ENCODE peak calls at places on chromosome 9, in five cellular contexts. Y, J, H, Z and B are unnamed samples.

GRCh38 chr9:96061293-96061987 is 185.9 kb downstream of the ERCC6L2 start:
- DNase-seq in Y (peak; percentile 42), J (peak; percentile 23), H (no peak), Z (no peak), B (peak; percentile 29)

GRCh38 chr9:108271646-108272349 is 584.0 kb downstream of the ACTL7B start:
- DNase-seq in Y (no peak), J (peak; percentile 51), H (no peak), Z (no peak), B (no peak)

GRCh38 chr9:114969269-114969668 is 38.9 kb upstream of the TNFSF8 start:
- DNase-seq in Y (no peak), J (peak; percentile 15), H (no peak), Z (no peak), B (no peak)

GRCh38 chr9:6000955-6001354 is 14.5 kb downstream of the RANBP6 start:
- DNase-seq in Y (no peak), J (no peak), H (no peak), Z (no peak), B (no peak)

GRCh38 chr9:16501098-16501663 is 369.3 kb downstream of the BNC2 start:
- DNase-seq in Y (no peak), J (peak; percentile 84), H (no peak), Z (no peak), B (no peak)

GRCh38 chr9:74570879-74571512 is 73.9 kb downstream of the RORB start:
- DNase-seq in Y (peak; percentile 18), J (peak; percentile 50), H (no peak), Z (no peak), B (no peak)

GRCh38 chr9:96050048-96050875 is 174.8 kb downstream of the ERCC6L2 start:
- DNase-seq in Y (no peak), J (no peak), H (no peak), Z (no peak), B (no peak)

GRCh38 chr9:13364271-13364670 is 84.8 kb upstream of the MPDZ start:
- DNase-seq in Y (no peak), J (no peak), H (no peak), Z (no peak), B (no peak)

GRCh38 chr9:134313470-134313869 is 12.8 kb upstream of the RXRA start:
- DNase-seq in Y (no peak), J (no peak), H (no peak), Z (no peak), B (peak; percentile 1)

GRCh38 chr9:101580076-101580475 is 14.7 kb downstream of the PPP3R2 start:
- DNase-seq in Y (no peak), J (no peak), H (no peak), Z (peak; percentile 20), B (no peak)

GRCh38 chr9:33151007-33151557 is 16.1 kb downstream of the B4GALT1 start:
- DNase-seq in Y (no peak), J (peak; percentile 67), H (peak; percentile 20), Z (peak; percentile 83), B (peak; percentile 72)

GRCh38 chr9:18684608-18685317 is 210.8 kb downstream of the ADAMTSL1 start:
- DNase-seq in Y (no peak), J (no peak), H (no peak), Z (no peak), B (no peak)

GRCh38 chr9:99368341-99369326 is 146.6 kb downstream of the SEC61B start:
- DNase-seq in Y (no peak), J (no peak), H (no peak), Z (peak; percentile 83), B (peak; percentile 66)

GRCh38 chr9:89185980-89186379 is 7.4 kb upstream of the SHC3 start:
- DNase-seq in Y (no peak), J (peak; percentile 38), H (no peak), Z (no peak), B (no peak)

GRCh38 chr9:35828716-35829083 is at the start of gene FAM221B:
- DNase-seq in Y (no peak), J (peak; percentile 5), H (no peak), Z (peak; percentile 41), B (peak; percentile 36)

GRCh38 chr9:136625101-136626065 is 37.3 kb upstream of the EGFL7 start:
- DNase-seq in Y (peak; percentile 78), J (peak; percentile 71), H (no peak), Z (peak; percentile 93), B (peak; percentile 93)